ENCODE peak calls at places on chromosomes 7 and 10, in five cellular contexts. One of them, this sample, is unnamed.

GRCh38 chr7:36305648-36306047 is 84.0 kb upstream of the ANLN start:
- DNase-seq in H9: no peak
- DNase-seq in Calu3: no peak
- DNase-seq in SK-N-SH: no peak
- DNase-seq in neural progenitor cell: no peak
- DNase-seq in this sample: no peak

GRCh38 chr7:44617225-44617885 is 10.9 kb downstream of the OGDH start:
- DNase-seq in neural progenitor cell: no peak
- DNase-seq in Calu3: no peak
- DNase-seq in H9: no peak
- DNase-seq in SK-N-SH: no peak
- DNase-seq in this sample: peak

GRCh38 chr10:77287647-77288120 is 349.9 kb downstream of the KCNMA1 start:
- DNase-seq in SK-N-SH: no peak
- DNase-seq in neural progenitor cell: no peak
- DNase-seq in Calu3: peak
- DNase-seq in H9: no peak
- DNase-seq in this sample: peak

GRCh38 chr7:6227294-6227846 is 45.1 kb downstream of the CYTH3 start:
- DNase-seq in SK-N-SH: peak
- DNase-seq in neural progenitor cell: no peak
- DNase-seq in Calu3: no peak
- DNase-seq in H9: no peak
- DNase-seq in this sample: peak

GRCh38 chr7:48742046-48742445 is 182.3 kb upstream of the CDC14C start:
- DNase-seq in neural progenitor cell: no peak
- DNase-seq in SK-N-SH: no peak
- DNase-seq in H9: no peak
- DNase-seq in Calu3: no peak
- DNase-seq in this sample: no peak

GRCh38 chr10:104816501-104816900 is 175.4 kb downstream of the SORCS3 start:
- DNase-seq in H9: no peak
- DNase-seq in Calu3: peak
- DNase-seq in neural progenitor cell: no peak
- DNase-seq in SK-N-SH: no peak
- DNase-seq in this sample: no peak

GRCh38 chr7:104482362-104483042 is 154.1 kb downstream of the LHFPL3 start:
- DNase-seq in H9: no peak
- DNase-seq in Calu3: no peak
- DNase-seq in neural progenitor cell: no peak
- DNase-seq in SK-N-SH: no peak
- DNase-seq in this sample: no peak

GRCh38 chr7:91357379-91357778 is 93.1 kb downstream of the FZD1 start:
- DNase-seq in Calu3: no peak
- DNase-seq in SK-N-SH: no peak
- DNase-seq in H9: no peak
- DNase-seq in neural progenitor cell: no peak
- DNase-seq in this sample: no peak

GRCh38 chr7:139186146-139186545 is 44.9 kb upstream of the UBN2 start:
- DNase-seq in Calu3: no peak
- DNase-seq in SK-N-SH: no peak
- DNase-seq in H9: no peak
- DNase-seq in neural progenitor cell: no peak
- DNase-seq in this sample: no peak

GRCh38 chr10:24740714-24741113 is 17.0 kb upstream of the ARHGAP21 start:
- DNase-seq in SK-N-SH: no peak
- DNase-seq in Calu3: no peak
- DNase-seq in neural progenitor cell: no peak
- DNase-seq in H9: no peak
- DNase-seq in this sample: no peak

GRCh38 chr7:134932707-134933370 is 53.5 kb upstream of the AGBL3 start:
- DNase-seq in SK-N-SH: no peak
- DNase-seq in H9: no peak
- DNase-seq in neural progenitor cell: no peak
- DNase-seq in Calu3: no peak
- DNase-seq in this sample: peak

GRCh38 chr10:132016514-132016913 is 34.8 kb upstream of the BNIP3 start:
- DNase-seq in neural progenitor cell: no peak
- DNase-seq in H9: no peak
- DNase-seq in SK-N-SH: no peak
- DNase-seq in Calu3: no peak
- DNase-seq in this sample: no peak

GRCh38 chr7:22631730-22632129 is 95.3 kb upstream of the IL6 start:
- DNase-seq in neural progenitor cell: no peak
- DNase-seq in SK-N-SH: no peak
- DNase-seq in H9: no peak
- DNase-seq in Calu3: no peak
- DNase-seq in this sample: no peak

GRCh38 chr7:115748123-115748738 is 282.3 kb downstream of the TFEC start:
- DNase-seq in H9: no peak
- DNase-seq in Calu3: peak
- DNase-seq in SK-N-SH: no peak
- DNase-seq in neural progenitor cell: peak
- DNase-seq in this sample: no peak

GRCh38 chr7:116832692-116833091 is 29.7 kb upstream of the CAPZA2 start:
- DNase-seq in H9: no peak
- DNase-seq in Calu3: no peak
- DNase-seq in neural progenitor cell: no peak
- DNase-seq in SK-N-SH: no peak
- DNase-seq in this sample: no peak

GRCh38 chr7:157001920-157002818 is 8.3 kb downstream of the MNX1 start:
- DNase-seq in Calu3: no peak
- DNase-seq in H9: peak
- DNase-seq in neural progenitor cell: peak
- DNase-seq in SK-N-SH: peak
- DNase-seq in this sample: no peak

GRCh38 chr7:73901823-73902597 is 41.1 kb downstream of the TMEM270 start:
- DNase-seq in Calu3: no peak
- DNase-seq in SK-N-SH: peak
- DNase-seq in neural progenitor cell: no peak
- DNase-seq in H9: peak
- DNase-seq in this sample: no peak

GRCh38 chr7:85000973-85001372 is 185.9 kb downstream of the SEMA3D start:
- DNase-seq in neural progenitor cell: no peak
- DNase-seq in SK-N-SH: no peak
- DNase-seq in Calu3: no peak
- DNase-seq in H9: no peak
- DNase-seq in this sample: no peak

GRCh38 chr10:63665765-63666164 is 144.6 kb downstream of the REEP3 start:
- DNase-seq in SK-N-SH: no peak
- DNase-seq in neural progenitor cell: no peak
- DNase-seq in Calu3: no peak
- DNase-seq in H9: no peak
- DNase-seq in this sample: no peak

GRCh38 chr7:50648570-50649169 is 83.5 kb upstream of the DDC start:
- DNase-seq in Calu3: no peak
- DNase-seq in H9: no peak
- DNase-seq in neural progenitor cell: no peak
- DNase-seq in SK-N-SH: no peak
- DNase-seq in this sample: no peak

GRCh38 chr7:156780724-156781455 is 112.1 kb downstream of the LMBR1 start:
- DNase-seq in SK-N-SH: no peak
- DNase-seq in neural progenitor cell: no peak
- DNase-seq in Calu3: no peak
- DNase-seq in H9: no peak
- DNase-seq in this sample: no peak

GRCh38 chr10:117537904-117538524 is 4.5 kb upstream of the EMX2 start:
- DNase-seq in H9: no peak
- DNase-seq in SK-N-SH: no peak
- DNase-seq in neural progenitor cell: no peak
- DNase-seq in Calu3: no peak
- DNase-seq in this sample: no peak

GRCh38 chr7:66815976-66816375 is 75.4 kb downstream of the RABGEF1 start:
- DNase-seq in SK-N-SH: no peak
- DNase-seq in neural progenitor cell: no peak
- DNase-seq in Calu3: no peak
- DNase-seq in H9: no peak
- DNase-seq in this sample: no peak

GRCh38 chr10:34813626-34814227 is 1.4 kb downstream of the PARD3 start:
- DNase-seq in Calu3: no peak
- DNase-seq in neural progenitor cell: no peak
- DNase-seq in H9: no peak
- DNase-seq in SK-N-SH: no peak
- DNase-seq in this sample: peak

GRCh38 chr7:28032738-28033380 is 147.7 kb downstream of the JAZF1 start:
- DNase-seq in Calu3: no peak
- DNase-seq in neural progenitor cell: no peak
- DNase-seq in SK-N-SH: no peak
- DNase-seq in H9: peak
- DNase-seq in this sample: no peak

GRCh38 chr7:157140118-157140905 is 1.6 kb downstream of the UBE3C start:
- DNase-seq in H9: no peak
- DNase-seq in SK-N-SH: no peak
- DNase-seq in Calu3: no peak
- DNase-seq in neural progenitor cell: no peak
- DNase-seq in this sample: no peak

GRCh38 chr7:31075006-31075405 is 22.9 kb downstream of the ADCYAP1R1 start:
- DNase-seq in SK-N-SH: no peak
- DNase-seq in Calu3: no peak
- DNase-seq in H9: no peak
- DNase-seq in neural progenitor cell: no peak
- DNase-seq in this sample: no peak

GRCh38 chr10:131090761-131091661 is 220.5 kb downstream of the TCERG1L start:
- DNase-seq in SK-N-SH: no peak
- DNase-seq in Calu3: no peak
- DNase-seq in neural progenitor cell: no peak
- DNase-seq in H9: no peak
- DNase-seq in this sample: no peak

GRCh38 chr7:155188357-155188756 is 109.3 kb upstream of the INSIG1 start:
- DNase-seq in SK-N-SH: no peak
- DNase-seq in neural progenitor cell: no peak
- DNase-seq in Calu3: no peak
- DNase-seq in H9: no peak
- DNase-seq in this sample: no peak

GRCh38 chr7:151432658-151433521 is 7.1 kb downstream of the CRYGN start:
- DNase-seq in H9: no peak
- DNase-seq in Calu3: no peak
- DNase-seq in neural progenitor cell: no peak
- DNase-seq in SK-N-SH: peak
- DNase-seq in this sample: no peak
- TF ChIP-seq CTCF in H9: peak
- TF ChIP-seq CTCF in Calu3: peak
- TF ChIP-seq CTCF in neural progenitor cell: no peak
- TF ChIP-seq CTCF in SK-N-SH: peak
- TF ChIP-seq CTCF in this sample: peak

GRCh38 chr10:98028168-98028770 is 2.2 kb downstream of the CRTAC1 start:
- DNase-seq in SK-N-SH: peak
- DNase-seq in H9: peak
- DNase-seq in neural progenitor cell: peak
- DNase-seq in Calu3: peak
- DNase-seq in this sample: peak
- TF ChIP-seq CTCF in SK-N-SH: peak
- TF ChIP-seq CTCF in H9: peak
- TF ChIP-seq CTCF in neural progenitor cell: peak
- TF ChIP-seq CTCF in Calu3: peak
- TF ChIP-seq CTCF in this sample: peak

GRCh38 chr7:103148994-103149807 is at the start of gene NAPEPLD:
- DNase-seq in Calu3: peak
- DNase-seq in SK-N-SH: peak
- DNase-seq in neural progenitor cell: peak
- DNase-seq in H9: peak
- DNase-seq in this sample: peak
- TF ChIP-seq CTCF in Calu3: no peak
- TF ChIP-seq CTCF in SK-N-SH: no peak
- TF ChIP-seq CTCF in neural progenitor cell: no peak
- TF ChIP-seq CTCF in H9: no peak
- TF ChIP-seq CTCF in this sample: no peak

DNA sequence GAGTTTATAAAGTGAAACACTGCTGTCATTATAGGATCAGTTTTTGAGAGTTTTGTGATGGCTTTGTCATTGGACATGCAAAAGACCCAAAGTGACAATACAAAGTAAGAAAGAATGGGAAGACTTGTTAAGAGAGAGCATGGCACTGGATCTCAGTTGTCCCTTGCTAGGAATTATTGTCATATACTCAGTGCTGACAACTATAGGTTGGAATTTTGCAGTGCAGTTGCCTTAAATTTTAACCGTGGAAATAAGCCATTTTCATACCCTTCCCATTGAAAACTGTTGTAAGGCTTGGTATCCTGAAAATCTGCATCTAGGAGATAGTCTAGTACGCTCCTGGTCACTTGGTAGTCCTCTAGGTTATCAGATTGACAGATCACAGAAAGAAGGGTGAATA is 1156.7 kb downstream of the GATA3 start:
- DNase-seq in Calu3: no peak
- DNase-seq in neural progenitor cell: peak
- DNase-seq in SK-N-SH: no peak
- DNase-seq in H9: no peak
- DNase-seq in this sample: no peak
- TF ChIP-seq CTCF in Calu3: peak
- TF ChIP-seq CTCF in neural progenitor cell: peak
- TF ChIP-seq CTCF in SK-N-SH: peak
- TF ChIP-seq CTCF in H9: peak
- TF ChIP-seq CTCF in this sample: peak

GRCh38 chr7:158646766-158647474 is 57.7 kb downstream of the NCAPG2 start:
- DNase-seq in SK-N-SH: peak
- DNase-seq in H9: peak
- DNase-seq in neural progenitor cell: peak
- DNase-seq in Calu3: peak
- DNase-seq in this sample: peak
- TF ChIP-seq CTCF in SK-N-SH: peak
- TF ChIP-seq CTCF in H9: peak
- TF ChIP-seq CTCF in neural progenitor cell: peak
- TF ChIP-seq CTCF in Calu3: peak
- TF ChIP-seq CTCF in this sample: peak

GRCh38 chr7:114405427-114405826 is 9.2 kb upstream of the FOXP2 start:
- DNase-seq in Calu3: no peak
- DNase-seq in neural progenitor cell: peak
- DNase-seq in SK-N-SH: no peak
- DNase-seq in H9: no peak
- DNase-seq in this sample: no peak
- TF ChIP-seq CTCF in Calu3: peak
- TF ChIP-seq CTCF in neural progenitor cell: peak
- TF ChIP-seq CTCF in SK-N-SH: peak
- TF ChIP-seq CTCF in H9: peak
- TF ChIP-seq CTCF in this sample: peak

GRCh38 chr10:80168679-80169380 is 36.3 kb downstream of the PLAC9 start:
- DNase-seq in H9: peak
- DNase-seq in SK-N-SH: no peak
- DNase-seq in Calu3: peak
- DNase-seq in neural progenitor cell: peak
- DNase-seq in this sample: no peak
- TF ChIP-seq CTCF in H9: peak
- TF ChIP-seq CTCF in SK-N-SH: no peak
- TF ChIP-seq CTCF in Calu3: peak
- TF ChIP-seq CTCF in neural progenitor cell: peak
- TF ChIP-seq CTCF in this sample: peak

This sample was measured in cardiac fibroblast.